ENCODE peak calls at places on chromosomes 16 and 17, in nine cellular contexts. I is suprapubic skin, G is transverse colon, O is sigmoid colon, P is HepG2, Q is HCT116, T is GM23338, Y is vagina, C is stomach. M is an unnamed sample. For H3K4me1, the result is how much of the 10 kb centered on the place peaks cover.

GRCh38 chr17:30519707-30520106 is 42.5 kb downstream of the GOSR1 start:
- DNase-seq in I (no peak), G (no peak), O (no peak), P (no peak), Q (no peak), T (no peak), Y (no peak), C (no peak), M (no peak)

GRCh38 chr17:62802531-62803205 is 5.4 kb downstream of the MARCHF10 start:
- DNase-seq in I (no peak), G (no peak), O (no peak), P (no peak), Q (no peak), T (no peak), Y (no peak), C (no peak), M (no peak)

GRCh38 chr17:63446218-63446980 is at the start of gene CYB561:
- DNase-seq in I (peak), G (peak), O (peak), P (no peak), Q (peak), T (peak), Y (no peak), C (peak), M (peak)

GRCh38 chr17:14827394-14827793 is 437.7 kb downstream of the PMP22 start:
- DNase-seq in I (no peak), G (no peak), O (peak), P (no peak), Q (no peak), T (no peak), Y (no peak), C (no peak), M (no peak)

GRCh38 chr17:64165347-64165746 is 35.4 kb upstream of the ERN1 start:
- DNase-seq in I (no peak), G (no peak), O (no peak), P (no peak), Q (no peak), T (no peak), Y (no peak), C (no peak), M (no peak)

GRCh38 chr16:87210949-87211348 is 106.2 kb downstream of the C16orf95 start:
- DNase-seq in I (no peak), G (no peak), O (no peak), P (no peak), Q (no peak), T (no peak), Y (no peak), C (no peak), M (no peak)

GRCh38 chr16:71670537-71670936 is 44.6 kb downstream of the MARVELD3 start:
- DNase-seq in I (no peak), G (peak), O (no peak), P (peak), Q (no peak), T (no peak), Y (no peak), C (no peak), M (no peak)

GRCh38 chr16:89720520-89720858 is 209 bp downstream of the VPS9D1 start:
- DNase-seq in I (no peak), G (peak), O (no peak), P (peak), Q (no peak), T (peak), Y (no peak), C (peak), M (peak)

GRCh38 chr16:80208015-80208414 is 332.8 kb upstream of the DYNLRB2 start:
- DNase-seq in I (no peak), G (no peak), O (no peak), P (no peak), Q (no peak), T (no peak), Y (no peak), C (no peak), M (no peak)

GRCh38 chr16:57637424-57637823 is 9.0 kb downstream of the ADGRG1 start:
- DNase-seq in I (no peak), G (no peak), O (peak), P (no peak), Q (no peak), T (no peak), Y (no peak), C (no peak), M (no peak)

GRCh38 chr17:51687887-51688286 is 427.5 kb downstream of the UTP18 start:
- DNase-seq in I (no peak), G (no peak), O (no peak), P (no peak), Q (no peak), T (no peak), Y (no peak), C (no peak), M (no peak)

GRCh38 chr17:969767-970387 is 9.7 kb downstream of the NXN start:
- DNase-seq in I (no peak), G (no peak), O (peak), P (no peak), Q (peak), T (no peak), Y (no peak), C (no peak), M (no peak)

GRCh38 chr17:33038740-33039139 is 47.1 kb downstream of the SPACA3 start:
- DNase-seq in I (no peak), G (peak), O (no peak), P (no peak), Q (peak), T (peak), Y (no peak), C (no peak), M (no peak)

GRCh38 chr16:20383106-20384029 is 21.2 kb downstream of the PDILT start:
- DNase-seq in I (no peak), G (peak), O (peak), P (peak), Q (peak), T (peak), Y (no peak), C (peak), M (no peak)

GRCh38 chr17:78791840-78792709 is 10.0 kb upstream of the CYTH1 start:
- DNase-seq in I (no peak), G (no peak), O (no peak), P (no peak), Q (no peak), T (no peak), Y (no peak), C (no peak), M (peak)

GRCh38 chr17:2796164-2797140 is at the start of gene RAP1GAP2:
- DNase-seq in I (no peak), G (peak), O (peak), P (no peak), Q (no peak), T (no peak), Y (no peak), C (peak), M (peak)

GRCh38 chr17:69240201-69240600 is 11.6 kb upstream of the ABCA10 start:
- DNase-seq in I (no peak), G (no peak), O (no peak), P (no peak), Q (no peak), T (no peak), Y (no peak), C (no peak), M (no peak)

GRCh38 chr16:31213877-31214704 is at the start of gene TRIM72:
- DNase-seq in I (no peak), G (no peak), O (no peak), P (no peak), Q (peak), T (no peak), Y (no peak), C (no peak), M (peak)

GRCh38 chr17:8726951-8727555 is 17.6 kb downstream of the CCDC42 start:
- DNase-seq in I (peak), G (no peak), O (no peak), P (no peak), Q (no peak), T (no peak), Y (no peak), C (no peak), M (no peak)

GRCh38 chr17:4901648-4902344 is 1.1 kb downstream of the CHRNE start:
- DNase-seq in I (no peak), G (no peak), O (no peak), P (no peak), Q (no peak), T (no peak), Y (no peak), C (no peak), M (peak)

GRCh38 chr16:74100405-74101316 is 196.0 kb upstream of the PSMD7 start:
- DNase-seq in I (no peak), G (no peak), O (no peak), P (no peak), Q (no peak), T (peak), Y (no peak), C (no peak), M (no peak)

GRCh38 chr16:15950167-15950854 is 895 bp downstream of the ABCC1 start:
- DNase-seq in I (no peak), G (peak), O (peak), P (peak), Q (no peak), T (peak), Y (no peak), C (peak), M (no peak)

GRCh38 chr16:72198021-72198420 is 26.1 kb upstream of the PMFBP1 start:
- DNase-seq in I (no peak), G (no peak), O (peak), P (no peak), Q (no peak), T (no peak), Y (no peak), C (no peak), M (no peak)

GRCh38 chr17:72699566-72699965 is 392.9 kb downstream of the SLC39A11 start:
- DNase-seq in I (no peak), G (no peak), O (no peak), P (no peak), Q (no peak), T (no peak), Y (no peak), C (no peak), M (no peak)

GRCh38 chr17:14203392-14203791 is 33.3 kb downstream of the CDRT15 start:
- DNase-seq in I (no peak), G (no peak), O (no peak), P (no peak), Q (no peak), T (peak), Y (no peak), C (no peak), M (no peak)

GRCh38 chr17:15971108-15971507 is 26.2 kb downstream of the ADORA2B start:
- DNase-seq in I (no peak), G (no peak), O (no peak), P (no peak), Q (no peak), T (peak), Y (no peak), C (no peak), M (no peak)

GRCh38 chr17:70613681-70614080 is 444.3 kb downstream of the KCNJ2 start:
- DNase-seq in I (no peak), G (no peak), O (no peak), P (no peak), Q (no peak), T (no peak), Y (no peak), C (no peak), M (no peak)

GRCh38 chr16:88320947-88321634 is 61.7 kb upstream of the ZNF469 start:
- DNase-seq in I (no peak), G (no peak), O (no peak), P (no peak), Q (peak), T (no peak), Y (no peak), C (no peak), M (no peak)

GRCh38 chr16:54712866-54713265 is 217.8 kb upstream of the IRX5 start:
- DNase-seq in I (no peak), G (no peak), O (no peak), P (no peak), Q (no peak), T (no peak), Y (no peak), C (no peak), M (no peak)

GRCh38 chr17:68981288-68981687 is 26.1 kb upstream of the ABCA8 start:
- DNase-seq in I (no peak), G (peak), O (peak), P (peak), Q (no peak), T (no peak), Y (no peak), C (peak), M (no peak)

GRCh38 chr17:47801176-47801765 is 20.3 kb downstream of the OSBPL7 start:
- DNase-seq in I (peak), G (no peak), O (no peak), P (no peak), Q (no peak), T (no peak), Y (no peak), C (peak), M (no peak)

GRCh38 chr17:58277107-58277506 is 3.6 kb downstream of the MPO start:
- DNase-seq in I (no peak), G (no peak), O (no peak), P (no peak), Q (peak), T (peak), Y (no peak), C (no peak), M (no peak)

GRCh38 chr16:49488740-49489525 is 115.3 kb downstream of the C16orf78 start:
- DNase-seq in I (no peak), G (peak), O (peak), P (no peak), Q (no peak), T (no peak), Y (no peak), C (no peak), M (peak)

GRCh38 chr17:40317345-40317873 is 8.4 kb downstream of the RARA start:
- DNase-seq in I (peak), G (peak), O (peak), P (peak), Q (peak), T (peak), Y (no peak), C (peak), M (peak)

GRCh38 chr17:40319651-40320550 is 10.9 kb downstream of the RARA start:
- DNase-seq in I (peak), G (peak), O (no peak), P (no peak), Q (no peak), T (no peak), Y (no peak), C (peak), M (peak)

GRCh38 chr17:40316571-40317344 is 7.8 kb downstream of the RARA start:
- DNase-seq in I (peak), G (peak), O (peak), P (peak), Q (peak), T (peak), Y (no peak), C (peak), M (peak)

GRCh38 chr17:40318835-40319332 is 9.9 kb downstream of the RARA start:
- DNase-seq in I (peak), G (no peak), O (peak), P (no peak), Q (no peak), T (no peak), Y (peak), C (no peak), M (peak)

GRCh38 chr17:40317880-40318834 is 9.2 kb downstream of the RARA start:
- DNase-seq in I (peak), G (peak), O (peak), P (peak), Q (peak), T (peak), Y (peak), C (peak), M (peak)
- H3K4me1 ChIP-seq in I (half or more), G (half or more), O (half or more), P (half or more), Q (half or more), T (under half), Y (half or more), C (half or more), M (half or more)

GRCh38 chr17:17871913-17872312 is 35.1 kb upstream of the SREBF1 start:
- DNase-seq in I (no peak), G (no peak), O (no peak), P (no peak), Q (no peak), T (no peak), Y (no peak), C (no peak), M (no peak)

GRCh38 chr17:17870292-17870691 is 33.5 kb upstream of the SREBF1 start:
- DNase-seq in I (no peak), G (no peak), O (no peak), P (no peak), Q (no peak), T (peak), Y (no peak), C (no peak), M (no peak)

GRCh38 chr17:17874478-17874877 is 37.7 kb upstream of the SREBF1 start:
- DNase-seq in I (no peak), G (no peak), O (no peak), P (no peak), Q (no peak), T (no peak), Y (no peak), C (no peak), M (no peak)

GRCh38 chr17:17872468-17873345 is 35.9 kb upstream of the SREBF1 start:
- DNase-seq in I (no peak), G (no peak), O (no peak), P (no peak), Q (no peak), T (no peak), Y (no peak), C (no peak), M (no peak)

GRCh38 chr17:17873450-17873991 is 36.7 kb upstream of the SREBF1 start:
- DNase-seq in I (no peak), G (no peak), O (no peak), P (no peak), Q (no peak), T (no peak), Y (no peak), C (no peak), M (no peak)
- TF ChIP-seq POLR2AphosphoS5 in I (no peak), G (no peak), O (no peak), P (no peak), Q (no peak), T (no peak), Y (no peak), C (no peak), M (no peak)

DNA sequence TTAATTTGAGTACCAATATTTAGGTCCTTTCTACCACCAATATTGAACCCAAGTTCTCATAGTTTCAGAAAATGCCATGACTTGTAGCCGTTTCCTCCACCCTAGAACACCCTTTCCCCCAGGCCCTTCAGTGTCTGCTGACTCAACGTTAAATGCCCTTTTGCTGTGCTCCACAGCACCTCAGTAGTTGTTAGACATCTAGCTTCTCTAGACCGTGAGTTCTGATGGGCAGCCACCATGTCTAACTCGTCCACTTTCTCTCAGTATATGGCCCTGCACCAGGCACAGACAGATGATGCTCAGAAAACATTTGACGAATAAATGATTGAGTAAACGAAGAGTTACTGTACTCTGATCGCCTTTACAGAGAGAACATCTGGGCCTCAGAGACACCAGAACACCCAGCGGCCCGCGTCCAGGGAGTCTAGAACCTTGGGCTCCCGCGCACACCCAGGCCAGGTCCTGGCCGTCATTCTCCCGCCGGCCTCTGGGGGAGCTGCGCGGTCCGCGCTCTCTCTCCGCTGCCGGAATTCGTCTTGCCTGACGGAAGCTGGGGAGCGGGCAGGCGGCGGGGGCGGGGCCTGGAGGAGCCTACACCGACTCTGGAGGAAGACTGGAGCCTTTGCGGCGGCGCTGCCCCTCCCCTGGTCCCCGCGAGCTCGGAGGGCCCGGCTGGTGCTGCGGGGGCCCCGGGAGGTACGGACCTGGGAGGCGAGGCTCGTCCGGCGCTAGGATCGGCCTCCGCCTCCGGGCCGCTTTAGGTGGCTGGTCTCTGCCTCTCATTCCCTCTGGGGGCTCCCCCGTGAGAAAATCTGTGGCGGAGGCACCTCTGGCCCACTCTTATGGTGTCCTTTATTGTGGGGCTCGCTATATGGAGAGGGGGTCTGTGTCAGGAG is at the start of gene NKIRAS2:
- DNase-seq in I (peak), G (peak), O (peak), P (peak), Q (peak), T (peak), Y (peak), C (peak), M (peak)
- H3K4me1 ChIP-seq in I (half or more), G (under half), O (under half), P (half or more), Q (under half), T (under half), Y (under half), C (half or more), M (half or more)

GRCh38 chr17:6005939-6006338 is 64.2 kb upstream of the WSCD1 start:
- DNase-seq in I (no peak), G (no peak), O (no peak), P (no peak), Q (no peak), T (no peak), Y (no peak), C (no peak), M (no peak)
- TF ChIP-seq POLR2AphosphoS5 in I (no peak), G (no peak), O (no peak), P (no peak), Q (no peak), T (no peak), Y (no peak), C (no peak), M (no peak)

DNA sequence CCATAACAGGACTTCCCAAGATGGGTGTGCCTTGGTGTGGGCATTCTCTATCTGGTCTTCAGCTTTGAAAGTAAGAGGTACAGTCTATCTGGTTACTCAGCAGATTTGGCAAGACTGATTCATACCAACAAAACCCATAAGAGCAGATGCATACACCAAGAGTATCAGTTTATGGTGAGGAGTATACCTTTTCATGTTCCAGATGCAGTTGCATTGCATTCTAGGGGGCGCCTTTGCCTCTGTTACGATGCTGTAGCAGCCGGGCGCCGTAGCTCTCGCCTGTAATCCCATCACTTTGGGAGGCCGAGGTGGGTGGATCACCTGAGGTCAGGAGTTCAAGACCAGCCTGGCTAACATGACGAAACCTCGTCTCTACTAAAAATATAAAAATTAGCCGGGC is 31.1 kb upstream of the CARMIL2 start:
- DNase-seq in I (no peak), G (no peak), O (peak), P (peak), Q (no peak), T (peak), Y (no peak), C (no peak), M (no peak)
- H3K4me1 ChIP-seq in I (under half), G (under half), O (under half), P (under half), Q (under half), T (under half), Y (under half), C (under half), M (under half)

GRCh38 chr16:11605564-11605886 is 18.8 kb upstream of the LITAF start:
- DNase-seq in I (no peak), G (no peak), O (no peak), P (no peak), Q (no peak), T (no peak), Y (no peak), C (no peak), M (peak)

GRCh38 chr16:11603331-11603750 is 16.6 kb upstream of the LITAF start:
- DNase-seq in I (no peak), G (no peak), O (no peak), P (no peak), Q (no peak), T (no peak), Y (no peak), C (no peak), M (peak)

GRCh38 chr16:11601911-11602310 is 15.2 kb upstream of the LITAF start:
- DNase-seq in I (no peak), G (no peak), O (no peak), P (no peak), Q (no peak), T (no peak), Y (no peak), C (no peak), M (peak)

GRCh38 chr16:11602321-11602720 is 15.6 kb upstream of the LITAF start:
- DNase-seq in I (no peak), G (no peak), O (no peak), P (no peak), Q (no peak), T (no peak), Y (no peak), C (no peak), M (no peak)

GRCh38 chr16:11604783-11605563 is 18.3 kb upstream of the LITAF start:
- DNase-seq in I (no peak), G (peak), O (peak), P (no peak), Q (no peak), T (no peak), Y (no peak), C (no peak), M (peak)
- TF ChIP-seq POLR2AphosphoS5 in I (no peak), G (peak), O (peak), P (no peak), Q (no peak), T (no peak), Y (peak), C (peak), M (peak)

DNA sequence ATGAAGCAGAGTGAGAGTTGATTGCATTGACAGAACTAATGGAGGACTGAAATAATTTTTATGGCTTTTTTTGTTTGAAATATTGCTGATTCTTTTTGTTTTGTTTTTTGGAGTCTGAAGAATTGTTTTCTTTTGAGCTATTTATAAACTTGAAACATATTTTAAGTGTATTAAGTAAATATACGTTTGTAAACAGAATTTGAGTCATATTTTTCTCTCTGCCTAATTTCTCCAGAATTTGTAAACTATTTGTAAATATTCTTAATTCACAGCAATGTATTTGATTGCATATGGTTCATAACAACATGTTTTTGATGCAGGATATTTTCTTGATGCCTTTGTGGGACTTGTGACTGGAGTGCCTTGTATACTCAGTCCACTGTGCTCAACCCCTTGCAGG is 50.7 kb downstream of the SLFN11 start:
- DNase-seq in I (no peak), G (no peak), O (no peak), P (no peak), Q (no peak), T (no peak), Y (no peak), C (no peak), M (no peak)
- H3K4me1 ChIP-seq in I (under half), G (under half), O (under half), P (under half), Q (under half), T (under half), Y (under half), C (under half), M (under half)

M was measured in spleen.